ENCODE peak calls at places on chromosomes 5 and 9, in seven cellular contexts. One of them, this sample, is unnamed.

GRCh38 chr5:60372786-60373185 is 327.2 kb downstream of the DEPDC1B start:
- DNase-seq in SK-N-SH: no peak
- DNase-seq in HepG2: peak; percentile 33
- DNase-seq in H1: no peak
- DNase-seq in HCT116: no peak
- DNase-seq in GM12878: no peak
- DNase-seq in K562: no peak
- DNase-seq in this sample: no peak

GRCh38 chr5:51033215-51033614 is 350.0 kb upstream of the ISL1 start:
- DNase-seq in SK-N-SH: no peak
- DNase-seq in GM12878: no peak
- DNase-seq in HepG2: no peak
- DNase-seq in H1: no peak
- DNase-seq in HCT116: no peak
- DNase-seq in K562: peak; percentile 1
- DNase-seq in this sample: no peak

GRCh38 chr5:172127581-172127980 is 60.4 kb downstream of the STK10 start:
- DNase-seq in H1: no peak
- DNase-seq in HepG2: no peak
- DNase-seq in K562: no peak
- DNase-seq in GM12878: no peak
- DNase-seq in HCT116: no peak
- DNase-seq in SK-N-SH: no peak
- DNase-seq in this sample: no peak

GRCh38 chr5:102537011-102537410 is 38.2 kb upstream of the SLCO6A1 start:
- DNase-seq in HCT116: no peak
- DNase-seq in H1: no peak
- DNase-seq in GM12878: no peak
- DNase-seq in HepG2: no peak
- DNase-seq in K562: no peak
- DNase-seq in SK-N-SH: no peak
- DNase-seq in this sample: no peak

GRCh38 chr5:41193462-41194166 is 19.7 kb downstream of the C6 start:
- DNase-seq in H1: no peak
- DNase-seq in HCT116: no peak
- DNase-seq in GM12878: no peak
- DNase-seq in K562: no peak
- DNase-seq in SK-N-SH: no peak
- DNase-seq in HepG2: peak; percentile 58
- DNase-seq in this sample: no peak

GRCh38 chr9:98085955-98086354 is 29.4 kb downstream of the NANS start:
- DNase-seq in H1: peak; percentile 15
- DNase-seq in K562: peak; percentile 23
- DNase-seq in HCT116: no peak
- DNase-seq in SK-N-SH: no peak
- DNase-seq in HepG2: no peak
- DNase-seq in GM12878: no peak
- DNase-seq in this sample: no peak

GRCh38 chr5:149235841-149236240 is 35.8 kb upstream of the AFAP1L1 start:
- DNase-seq in HCT116: no peak
- DNase-seq in GM12878: no peak
- DNase-seq in SK-N-SH: no peak
- DNase-seq in H1: no peak
- DNase-seq in HepG2: no peak
- DNase-seq in K562: no peak
- DNase-seq in this sample: no peak

GRCh38 chr9:134895849-134896833 is 15.5 kb downstream of the FCN2 start:
- DNase-seq in K562: peak; percentile 14
- DNase-seq in SK-N-SH: no peak
- DNase-seq in HCT116: peak; percentile 69
- DNase-seq in H1: no peak
- DNase-seq in HepG2: no peak
- DNase-seq in GM12878: no peak
- DNase-seq in this sample: peak; percentile 23

GRCh38 chr5:15719784-15720183 is 219.8 kb downstream of the FBXL7 start:
- DNase-seq in H1: no peak
- DNase-seq in GM12878: no peak
- DNase-seq in SK-N-SH: peak; percentile 24
- DNase-seq in K562: no peak
- DNase-seq in HCT116: no peak
- DNase-seq in HepG2: no peak
- DNase-seq in this sample: no peak

GRCh38 chr5:7540806-7541205 is 144.9 kb downstream of the ADCY2 start:
- DNase-seq in HCT116: no peak
- DNase-seq in H1: no peak
- DNase-seq in HepG2: no peak
- DNase-seq in K562: no peak
- DNase-seq in GM12878: no peak
- DNase-seq in SK-N-SH: no peak
- DNase-seq in this sample: no peak

GRCh38 chr9:121278535-121279169 is 10.7 kb downstream of the GSN start:
- DNase-seq in HCT116: peak; percentile 59
- DNase-seq in H1: no peak
- DNase-seq in SK-N-SH: peak; percentile 59
- DNase-seq in HepG2: no peak
- DNase-seq in K562: peak; percentile 81
- DNase-seq in GM12878: peak; percentile 11
- DNase-seq in this sample: no peak

GRCh38 chr5:75366787-75367186 is 29.8 kb downstream of the HMGCR start:
- DNase-seq in HepG2: no peak
- DNase-seq in HCT116: no peak
- DNase-seq in K562: peak; percentile 4
- DNase-seq in SK-N-SH: no peak
- DNase-seq in H1: no peak
- DNase-seq in GM12878: peak; percentile 72
- DNase-seq in this sample: no peak

GRCh38 chr5:153959134-153959957 is 79.4 kb downstream of the FAM114A2 start:
- DNase-seq in HepG2: no peak
- DNase-seq in SK-N-SH: no peak
- DNase-seq in HCT116: no peak
- DNase-seq in GM12878: no peak
- DNase-seq in H1: peak; percentile 80
- DNase-seq in K562: no peak
- DNase-seq in this sample: peak; percentile 75

GRCh38 chr9:37178742-37179141 is 58.4 kb downstream of the ZCCHC7 start:
- DNase-seq in H1: no peak
- DNase-seq in GM12878: no peak
- DNase-seq in SK-N-SH: no peak
- DNase-seq in K562: no peak
- DNase-seq in HepG2: no peak
- DNase-seq in HCT116: no peak
- DNase-seq in this sample: no peak

GRCh38 chr5:56520951-56521350 is 287.8 kb upstream of the ANKRD55 start:
- DNase-seq in HepG2: no peak
- DNase-seq in H1: no peak
- DNase-seq in GM12878: no peak
- DNase-seq in K562: no peak
- DNase-seq in HCT116: no peak
- DNase-seq in SK-N-SH: no peak
- DNase-seq in this sample: no peak

GRCh38 chr5:168408561-168409321 is 77.5 kb upstream of the RARS1 start:
- DNase-seq in K562: no peak
- DNase-seq in HCT116: no peak
- DNase-seq in HepG2: no peak
- DNase-seq in SK-N-SH: no peak
- DNase-seq in H1: no peak
- DNase-seq in GM12878: no peak
- DNase-seq in this sample: no peak

GRCh38 chr5:89992201-89992600 is 417.4 kb downstream of the CETN3 start:
- DNase-seq in H1: no peak
- DNase-seq in K562: no peak
- DNase-seq in HepG2: no peak
- DNase-seq in HCT116: no peak
- DNase-seq in SK-N-SH: no peak
- DNase-seq in GM12878: no peak
- DNase-seq in this sample: no peak

GRCh38 chr5:94749048-94749447 is 130.6 kb downstream of the SLF1 start:
- DNase-seq in HCT116: no peak
- DNase-seq in HepG2: no peak
- DNase-seq in K562: no peak
- DNase-seq in H1: no peak
- DNase-seq in GM12878: no peak
- DNase-seq in SK-N-SH: no peak
- DNase-seq in this sample: no peak

GRCh38 chr5:103519550-103519949 is 43.0 kb downstream of the NUDT12 start:
- DNase-seq in HepG2: no peak
- DNase-seq in K562: peak; percentile 9
- DNase-seq in H1: no peak
- DNase-seq in HCT116: no peak
- DNase-seq in GM12878: no peak
- DNase-seq in SK-N-SH: no peak
- DNase-seq in this sample: no peak

GRCh38 chr9:114264806-114265550 is 57.9 kb upstream of the ORM1 start:
- DNase-seq in HepG2: no peak
- DNase-seq in H1: no peak
- DNase-seq in HCT116: no peak
- DNase-seq in K562: no peak
- DNase-seq in GM12878: no peak
- DNase-seq in SK-N-SH: no peak
- DNase-seq in this sample: no peak

GRCh38 chr5:57117601-57118000 is 56.3 kb upstream of the GPBP1 start:
- DNase-seq in HCT116: no peak
- DNase-seq in HepG2: no peak
- DNase-seq in H1: no peak
- DNase-seq in SK-N-SH: no peak
- DNase-seq in K562: no peak
- DNase-seq in GM12878: peak; percentile 7
- DNase-seq in this sample: no peak

GRCh38 chr5:151684690-151685361 is 1.9 kb downstream of the SPARC start:
- DNase-seq in K562: peak; percentile 56
- DNase-seq in H1: peak; percentile 82
- DNase-seq in SK-N-SH: no peak
- DNase-seq in HepG2: no peak
- DNase-seq in HCT116: no peak
- DNase-seq in GM12878: no peak
- DNase-seq in this sample: peak; percentile 92

GRCh38 chr5:111389390-111390082 is 122.8 kb downstream of the STARD4 start:
- DNase-seq in K562: no peak
- DNase-seq in HepG2: no peak
- DNase-seq in HCT116: peak; percentile 31
- DNase-seq in H1: no peak
- DNase-seq in SK-N-SH: no peak
- DNase-seq in GM12878: no peak
- DNase-seq in this sample: no peak

GRCh38 chr9:133239533-133240090 is 30.6 kb upstream of the OBP2B start:
- DNase-seq in GM12878: no peak
- DNase-seq in H1: no peak
- DNase-seq in K562: no peak
- DNase-seq in HCT116: no peak
- DNase-seq in SK-N-SH: peak; percentile 9
- DNase-seq in HepG2: no peak
- DNase-seq in this sample: no peak
- H3K4me3 ChIP-seq in GM12878: no peak overlapping the region
- H3K4me3 ChIP-seq in H1: no peak overlapping the region
- H3K4me3 ChIP-seq in K562: peak overlapping the region; percentile 40
- H3K4me3 ChIP-seq in HCT116: peak overlapping the region; percentile 57
- H3K4me3 ChIP-seq in SK-N-SH: no peak overlapping the region
- H3K4me3 ChIP-seq in HepG2: peak overlapping the region; percentile 69
- H3K4me3 ChIP-seq in this sample: no peak overlapping the region

DNA sequence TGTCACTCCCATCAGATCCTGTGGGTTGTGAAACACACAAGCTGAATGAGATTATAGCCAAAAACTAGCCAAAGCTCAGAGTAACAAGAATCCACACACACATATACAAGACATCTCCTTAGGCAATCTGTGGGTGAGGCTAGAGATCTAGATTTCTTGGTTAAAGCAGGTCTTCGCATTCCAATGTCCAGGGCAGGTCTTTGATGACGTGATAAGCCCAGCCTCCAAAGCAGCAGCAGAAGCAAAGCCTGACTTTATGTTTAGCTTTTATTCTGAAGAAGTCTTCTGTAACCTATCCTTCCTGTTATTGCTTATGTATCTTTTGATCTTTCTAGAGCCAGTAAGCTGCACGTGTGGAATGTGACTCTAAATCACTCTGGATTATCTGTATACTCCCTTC is 199.1 kb upstream of the SLC30A5 start:
- DNase-seq in SK-N-SH: no peak
- DNase-seq in K562: no peak
- DNase-seq in HCT116: no peak
- DNase-seq in H1: no peak
- DNase-seq in HepG2: no peak
- DNase-seq in GM12878: no peak
- DNase-seq in this sample: no peak
- TF ChIP-seq YY1 in SK-N-SH: no peak
- TF ChIP-seq YY1 in K562: no peak
- TF ChIP-seq YY1 in HCT116: no peak
- TF ChIP-seq YY1 in H1: no peak
- TF ChIP-seq YY1 in HepG2: no peak
- TF ChIP-seq YY1 in GM12878: no peak
- TF ChIP-seq YY1 in this sample: no peak

DNA sequence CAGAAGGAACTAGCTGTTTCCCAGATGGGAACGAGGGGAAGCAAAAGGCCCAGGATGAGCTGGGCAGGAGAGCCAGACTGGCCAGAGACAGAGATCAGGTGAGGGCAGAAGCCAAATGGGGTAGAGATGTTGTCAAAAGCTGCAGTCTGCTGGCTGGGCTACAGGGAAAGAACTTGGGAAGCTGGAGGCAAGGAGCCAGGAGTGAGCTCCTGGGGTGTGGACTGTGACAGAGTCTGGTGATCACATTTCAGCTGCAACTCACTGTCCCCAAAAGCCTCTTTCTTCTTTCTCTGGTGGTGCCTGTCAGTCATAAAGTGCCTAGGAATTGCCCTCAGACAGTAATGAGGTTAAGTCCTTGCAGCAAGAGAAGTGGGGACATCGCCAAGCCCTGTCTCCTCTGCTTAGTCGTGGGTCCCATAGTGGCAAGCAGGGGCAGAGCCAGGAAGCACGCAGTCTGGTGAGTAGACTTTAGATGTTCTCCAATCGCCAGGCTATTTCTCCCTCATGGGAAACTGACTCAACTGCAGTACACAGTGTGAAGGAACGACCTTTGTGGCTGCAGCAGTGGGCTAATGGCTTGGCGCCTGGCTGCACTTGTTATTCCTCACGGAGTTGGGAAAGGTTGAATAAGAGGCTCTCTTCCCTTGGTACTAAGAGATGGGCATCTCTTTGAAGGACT is 2.5 kb upstream of the FSD1L start:
- DNase-seq in HCT116: no peak
- DNase-seq in K562: no peak
- DNase-seq in HepG2: no peak
- DNase-seq in H1: no peak
- DNase-seq in SK-N-SH: no peak
- DNase-seq in GM12878: no peak
- DNase-seq in this sample: no peak
- H3K4me3 ChIP-seq in HCT116: no peak overlapping the region
- H3K4me3 ChIP-seq in K562: no peak overlapping the region
- H3K4me3 ChIP-seq in HepG2: peak overlapping the region; percentile 31
- H3K4me3 ChIP-seq in H1: no peak overlapping the region
- H3K4me3 ChIP-seq in SK-N-SH: no peak overlapping the region
- H3K4me3 ChIP-seq in GM12878: no peak overlapping the region
- H3K4me3 ChIP-seq in this sample: no peak overlapping the region

DNA sequence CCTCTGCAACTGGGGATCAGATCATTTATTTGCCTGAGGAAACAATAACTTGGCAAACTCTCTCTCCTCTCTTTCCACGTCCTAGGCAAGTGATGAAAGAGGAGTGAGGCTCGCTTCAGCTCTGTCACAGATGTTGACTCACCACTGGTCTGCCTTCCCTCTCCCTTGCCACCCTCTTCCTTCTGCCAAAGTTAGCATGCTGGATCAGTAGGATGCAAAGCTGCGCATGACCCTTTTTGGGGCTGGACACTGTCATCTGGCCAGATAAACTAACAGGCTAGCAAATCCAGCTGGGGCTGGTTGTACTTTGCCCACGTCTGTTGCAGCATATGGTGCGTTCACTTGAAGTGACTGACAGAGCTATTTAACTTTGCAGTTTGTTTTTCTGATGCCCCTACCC is 36.2 kb upstream of the SMARCA2 start:
- DNase-seq in HCT116: no peak
- DNase-seq in GM12878: no peak
- DNase-seq in H1: no peak
- DNase-seq in K562: no peak
- DNase-seq in HepG2: peak; percentile 11
- DNase-seq in SK-N-SH: peak; percentile 7
- DNase-seq in this sample: no peak
- TF ChIP-seq YY1 in HCT116: no peak
- TF ChIP-seq YY1 in GM12878: no peak
- TF ChIP-seq YY1 in H1: no peak
- TF ChIP-seq YY1 in K562: no peak
- TF ChIP-seq YY1 in HepG2: no peak
- TF ChIP-seq YY1 in SK-N-SH: no peak
- TF ChIP-seq YY1 in this sample: no peak

This sample was measured in NT2/D1.